ENCODE peak calls at places on chromosomes 11 and 22, in ten cellular contexts. Y is iris pigment epithelial cell, Q is cardiac fibroblast, E is H54, S is ACHN, H is NCI-H1417, J is HuH-7.5, B is pons, R is GM12891, V is memory B cell. C is an unnamed sample.

GRCh38 chr11:74330065-74330858 is 18.8 kb upstream of the P4HA3 start:
- DNase-seq in Y (peak), Q (peak), E (peak), S (peak), H (no peak), J (no peak), B (no peak), R (no peak), V (no peak), C (no peak)

GRCh38 chr11:71562120-71562519 is 3.2 kb upstream of the KRTAP5-10 start:
- DNase-seq in Y (no peak), Q (peak), E (no peak), S (no peak), H (no peak), J (no peak), B (no peak), R (no peak), V (no peak), C (no peak)

GRCh38 chr11:61874460-61874809 is 16.9 kb downstream of the FADS3 start:
- DNase-seq in Y (no peak), Q (no peak), E (no peak), S (peak), H (no peak), J (no peak), B (no peak), R (no peak), V (no peak), C (no peak)

GRCh38 chr11:71283960-71284359 is 31.6 kb upstream of the SHANK2 start:
- DNase-seq in Y (no peak), Q (no peak), E (no peak), S (no peak), H (no peak), J (no peak), B (no peak), R (no peak), V (no peak), C (no peak)

GRCh38 chr22:48782817-48783511 is 1044.7 kb downstream of the BRD1 start:
- DNase-seq in Y (no peak), Q (no peak), E (no peak), S (no peak), H (no peak), J (no peak), B (peak), R (no peak), V (no peak), C (no peak)

GRCh38 chr22:36350751-36351594 is 36.8 kb downstream of the MYH9 start:
- DNase-seq in Y (peak), Q (peak), E (no peak), S (peak), H (no peak), J (peak), B (peak), R (no peak), V (no peak), C (no peak)

GRCh38 chr11:76408171-76408965 is 27.2 kb downstream of the GVQW3 start:
- DNase-seq in Y (peak), Q (no peak), E (no peak), S (peak), H (peak), J (no peak), B (no peak), R (no peak), V (no peak), C (no peak)

GRCh38 chr11:34274712-34275398 is 83.0 kb downstream of the ABTB2 start:
- DNase-seq in Y (peak), Q (peak), E (peak), S (peak), H (no peak), J (peak), B (peak), R (no peak), V (no peak), C (peak)

GRCh38 chr11:31664129-31664528 is 147.0 kb downstream of the PAX6 start:
- DNase-seq in Y (no peak), Q (no peak), E (no peak), S (no peak), H (peak), J (no peak), B (no peak), R (no peak), V (no peak), C (no peak)

GRCh38 chr22:49422668-49423067 is 405.0 kb downstream of the BRD1 start:
- DNase-seq in Y (no peak), Q (no peak), E (no peak), S (no peak), H (no peak), J (no peak), B (no peak), R (no peak), V (no peak), C (no peak)

GRCh38 chr11:127873478-127873877 is 713.9 kb downstream of the ETS1 start:
- DNase-seq in Y (no peak), Q (no peak), E (no peak), S (no peak), H (no peak), J (no peak), B (peak), R (no peak), V (no peak), C (no peak)

GRCh38 chr11:613369-613968 is 2.3 kb downstream of the IRF7 start:
- DNase-seq in Y (peak), Q (peak), E (no peak), S (peak), H (peak), J (peak), B (no peak), R (peak), V (peak), C (no peak)

GRCh38 chr11:8090756-8091155 is 9.7 kb downstream of the TUB start:
- DNase-seq in Y (peak), Q (peak), E (no peak), S (peak), H (peak), J (no peak), B (no peak), R (no peak), V (no peak), C (no peak)

GRCh38 chr11:47980907-47981621 is 705 bp downstream of the PTPRJ start:
- DNase-seq in Y (no peak), Q (peak), E (no peak), S (peak), H (peak), J (peak), B (no peak), R (peak), V (peak), C (no peak)

GRCh38 chr11:128550261-128550821 is 37.0 kb downstream of the ETS1 start:
- DNase-seq in Y (no peak), Q (no peak), E (no peak), S (no peak), H (no peak), J (no peak), B (no peak), R (no peak), V (no peak), C (peak)

GRCh38 chr22:36384766-36385400 is 2.9 kb downstream of the MYH9 start:
- DNase-seq in Y (no peak), Q (peak), E (no peak), S (no peak), H (peak), J (no peak), B (no peak), R (no peak), V (no peak), C (no peak)

GRCh38 chr11:12642040-12642439 is 32.2 kb upstream of the TEAD1 start:
- DNase-seq in Y (peak), Q (peak), E (no peak), S (no peak), H (no peak), J (no peak), B (no peak), R (no peak), V (no peak), C (no peak)